ENCODE peak calls at places on chromosomes 2 and 18, in four cellular contexts. L is Daoy; J is GM03348; H is stimulated activated CD4-positive, alpha-beta T cell treated with anti-CD3 and anti-CD28 coated beads, Interleukin-1b, Interleukin-23, amount 100 ng/mL, for 24 hours. A is an unnamed sample.

GRCh38 chr18:49075697-49076096 is 124.9 kb upstream of the SMAD7 start:
- DNase-seq in H (no peak), J (no peak), L (no peak), A (peak; percentile 57)

GRCh38 chr2:102268529-102269524 is 42.5 kb upstream of the IL1RL1 start:
- DNase-seq in J (peak; percentile 83), H (no peak), L (no peak), A (peak; percentile 92)

GRCh38 chr2:191020742-191021381 is 6.9 kb upstream of the STAT1 start:
- DNase-seq in J (peak; percentile 70), L (peak; percentile 60), H (no peak), A (peak; percentile 94)

GRCh38 chr2:37573818-37574388 is 97.5 kb downstream of the CDC42EP3 start:
- DNase-seq in J (no peak), H (no peak), L (peak; percentile 37), A (no peak)

GRCh38 chr2:85539361-85540130 is 578 bp downstream of the MAT2A start:
- DNase-seq in J (peak; percentile 80), H (peak; percentile 68), L (peak; percentile 63), A (peak; percentile 58)

GRCh38 chr2:25341753-25342371 is at the start of gene DNMT3A:
- DNase-seq in L (peak; percentile 82), J (peak; percentile 93), H (no peak), A (peak; percentile 55)

GRCh38 chr2:200863655-200864205 is 728 bp downstream of the CLK1 start:
- DNase-seq in L (peak; percentile 19), H (no peak), J (no peak), A (no peak)

GRCh38 chr18:40662898-40663437 is 1292.1 kb upstream of the PIK3C3 start:
- DNase-seq in H (no peak), L (no peak), J (no peak), A (no peak)

GRCh38 chr2:196453613-196454047 is 185.9 kb upstream of the CCDC150 start:
- DNase-seq in J (peak; percentile 64), L (peak; percentile 59), H (no peak), A (peak; percentile 64)

GRCh38 chr2:174051741-174052638 is 86.8 kb upstream of the SP3 start:
- DNase-seq in H (no peak), L (peak; percentile 70), J (peak; percentile 85), A (peak; percentile 87)

GRCh38 chr2:229089806-229090205 is 181.3 kb downstream of the PID1 start:
- DNase-seq in L (no peak), J (no peak), H (no peak), A (no peak)

GRCh38 chr2:172280820-172281454 is 146.4 kb upstream of the ITGA6 start:
- DNase-seq in J (no peak), L (no peak), H (no peak), A (no peak)

GRCh38 chr2:106581755-106582430 is 94.7 kb downstream of the CD8B2 start:
- DNase-seq in J (peak; percentile 86), L (peak; percentile 74), H (no peak), A (peak; percentile 70)

GRCh38 chr2:10378189-10378588 is 69.9 kb downstream of the ODC1 start:
- DNase-seq in H (no peak), L (no peak), J (no peak), A (no peak)

GRCh38 chr2:8627692-8628085 is 54.2 kb upstream of the ID2 start:
- DNase-seq in H (no peak), L (no peak), J (no peak), A (no peak)

A was measured in fibroblast of villous mesenchyme.